ENCODE peak calls at places on chromosomes 7 and 10, in ten cellular contexts. H, M, U, A, K, B, L, X, S and T are unnamed samples.
A peak's percentile ranks its signal among the peaks of the same experiment; 100 is the strongest.

GRCh38 chr7:913736-914520 is 37.6 kb downstream of the GET4 start:
- DNase-seq in H (no peak), M (peak; percentile 57), U (no peak), A (no peak), K (no peak), B (no peak), L (no peak), X (no peak), S (peak; percentile 20), T (no peak)

GRCh38 chr10:119449760-119450461 is 92.6 kb downstream of the RGS10 start:
- DNase-seq in H (no peak), M (peak; percentile 97), U (no peak), A (peak; percentile 79), K (peak; percentile 56), B (no peak), L (peak; percentile 73), X (no peak), S (peak; percentile 69), T (no peak)

GRCh38 chr7:19964198-19964597 is 190.8 kb upstream of the TMEM196 start:
- DNase-seq in H (no peak), M (peak; percentile 20), U (no peak), A (no peak), K (no peak), B (no peak), L (peak; percentile 41), X (no peak), S (peak; percentile 43), T (no peak)

GRCh38 chr7:28123752-28124151 is 56.8 kb downstream of the JAZF1 start:
- DNase-seq in H (no peak), M (no peak), U (no peak), A (no peak), K (no peak), B (no peak), L (no peak), X (no peak), S (no peak), T (no peak)

GRCh38 chr10:123109466-123109865 is 26.3 kb upstream of the HMX3 start:
- DNase-seq in H (no peak), M (no peak), U (no peak), A (no peak), K (no peak), B (no peak), L (no peak), X (no peak), S (no peak), T (no peak)

GRCh38 chr10:29356931-29357330 is 68.1 kb downstream of the LYZL1 start:
- DNase-seq in H (no peak), M (peak; percentile 28), U (no peak), A (no peak), K (peak; percentile 55), B (no peak), L (no peak), X (no peak), S (peak; percentile 83), T (no peak)

GRCh38 chr10:98917828-98918227 is 317.8 kb downstream of the HPSE2 start:
- DNase-seq in H (no peak), M (no peak), U (no peak), A (no peak), K (no peak), B (no peak), L (no peak), X (no peak), S (no peak), T (no peak)

GRCh38 chr10:60353519-60354258 is 36.0 kb downstream of the ANK3 start:
- DNase-seq in H (no peak), M (no peak), U (no peak), A (no peak), K (no peak), B (no peak), L (peak; percentile 52), X (no peak), S (no peak), T (no peak)

GRCh38 chr10:52020702-52021101 is 293.4 kb upstream of the DKK1 start:
- DNase-seq in H (no peak), M (no peak), U (no peak), A (no peak), K (no peak), B (no peak), L (no peak), X (no peak), S (no peak), T (no peak)

GRCh38 chr7:28406192-28406591 is 6.1 kb upstream of the CREB5 start:
- DNase-seq in H (no peak), M (peak; percentile 19), U (no peak), A (no peak), K (no peak), B (no peak), L (no peak), X (no peak), S (peak; percentile 21), T (peak; percentile 7)

GRCh38 chr7:20438665-20439376 is 108.1 kb downstream of the ITGB8 start:
- DNase-seq in H (no peak), M (no peak), U (no peak), A (no peak), K (no peak), B (no peak), L (no peak), X (no peak), S (no peak), T (no peak)

GRCh38 chr10:103872137-103872933 is 17.0 kb upstream of the SH3PXD2A start:
- DNase-seq in H (no peak), M (peak; percentile 66), U (no peak), A (no peak), K (peak; percentile 55), B (no peak), L (no peak), X (no peak), S (no peak), T (no peak)

GRCh38 chr7:56079450-56080185 is 13.1 kb downstream of the PHKG1 start:
- DNase-seq in H (peak; percentile 30), M (no peak), U (peak; percentile 55), A (peak; percentile 90), K (peak; percentile 89), B (no peak), L (peak; percentile 80), X (no peak), S (no peak), T (no peak)

GRCh38 chr10:131657318-131657984 is 243.4 kb upstream of the PPP2R2D start:
- DNase-seq in H (no peak), M (no peak), U (no peak), A (no peak), K (no peak), B (no peak), L (no peak), X (no peak), S (no peak), T (no peak)

GRCh38 chr7:92584953-92585352 is 5.2 kb downstream of the FAM133B start:
- DNase-seq in H (no peak), M (peak; percentile 46), U (no peak), A (no peak), K (peak; percentile 9), B (no peak), L (no peak), X (no peak), S (no peak), T (no peak)

GRCh38 chr10:132520147-132520811 is 17.3 kb upstream of the INPP5A start:
- DNase-seq in H (peak; percentile 80), M (no peak), U (no peak), A (peak; percentile 56), K (peak; percentile 88), B (no peak), L (peak; percentile 87), X (no peak), S (no peak), T (no peak)

GRCh38 chr7:18320971-18321567 is 174.5 kb upstream of the HDAC9 start:
- DNase-seq in H (peak; percentile 54), M (peak; percentile 59), U (peak; percentile 8), A (no peak), K (peak; percentile 55), B (no peak), L (peak; percentile 66), X (no peak), S (peak; percentile 35), T (no peak)

GRCh38 chr7:108145401-108145800 is 15.2 kb upstream of the LAMB4 start:
- DNase-seq in H (no peak), M (no peak), U (no peak), A (no peak), K (no peak), B (no peak), L (no peak), X (no peak), S (no peak), T (no peak)

GRCh38 chr10:5123886-5124285 is 29.7 kb downstream of the AKR1C3 start:
- DNase-seq in H (no peak), M (no peak), U (no peak), A (no peak), K (no peak), B (no peak), L (no peak), X (no peak), S (no peak), T (no peak)

GRCh38 chr10:132521041-132521465 is 16.5 kb upstream of the INPP5A start:
- DNase-seq in H (no peak), M (no peak), U (no peak), A (peak; percentile 29), K (no peak), B (no peak), L (no peak), X (no peak), S (no peak), T (no peak)

GRCh38 chr10:89217057-89217990 is 10.2 kb upstream of the CH25H start:
- DNase-seq in H (peak; percentile 74), M (peak; percentile 50), U (peak; percentile 57), A (no peak), K (peak; percentile 64), B (peak; percentile 66), L (peak; percentile 76), X (peak; percentile 61), S (peak; percentile 44), T (peak; percentile 67)

GRCh38 chr7:130941322-130942210 is 207.6 kb upstream of the KLF14 start:
- DNase-seq in H (no peak), M (peak; percentile 58), U (no peak), A (peak; percentile 67), K (peak; percentile 71), B (no peak), L (peak; percentile 82), X (no peak), S (peak; percentile 64), T (no peak)

GRCh38 chr10:110616493-110617033 is 27.6 kb upstream of the RBM20 start:
- DNase-seq in H (no peak), M (no peak), U (no peak), A (no peak), K (no peak), B (no peak), L (no peak), X (no peak), S (no peak), T (no peak)

GRCh38 chr7:137482466-137482865 is 138.9 kb upstream of the PTN start:
- DNase-seq in H (no peak), M (no peak), U (no peak), A (no peak), K (peak; percentile 52), B (no peak), L (peak; percentile 40), X (no peak), S (no peak), T (no peak)

GRCh38 chr10:21364196-21365114 is 161.0 kb downstream of the SKIDA1 start:
- DNase-seq in H (peak; percentile 47), M (peak; percentile 88), U (peak; percentile 34), A (no peak), K (peak; percentile 97), B (no peak), L (peak; percentile 75), X (no peak), S (peak; percentile 93), T (no peak)

GRCh38 chr10:22631646-22632278 is 82.6 kb downstream of the PIP4K2A start:
- DNase-seq in H (no peak), M (no peak), U (no peak), A (no peak), K (no peak), B (no peak), L (peak; percentile 50), X (no peak), S (peak; percentile 81), T (no peak)

GRCh38 chr7:70975816-70976215 is 156.1 kb upstream of the GALNT17 start:
- DNase-seq in H (no peak), M (no peak), U (no peak), A (no peak), K (no peak), B (no peak), L (no peak), X (no peak), S (peak; percentile 2), T (no peak)

GRCh38 chr7:122304604-122304975 is at the start of gene FEZF1:
- DNase-seq in H (no peak), M (no peak), U (peak; percentile 31), A (no peak), K (no peak), B (no peak), L (no peak), X (no peak), S (no peak), T (no peak)